ENCODE peak calls at places on chromosomes 3 and 15, in eight cellular contexts. One of them, this sample, is unnamed.

GRCh38 chr15:62606376-62607164 is 436.0 kb upstream of the TPM1 start:
- DNase-seq in HS-27A: peak; percentile 99
- DNase-seq in NCI-H2081 treated with DMSO at 0.1 percent for 48 hours: no peak
- DNase-seq in neural crest cell: no peak
- DNase-seq in NCI-H510A: no peak
- DNase-seq in germinal center: no peak
- DNase-seq in K562: no peak
- DNase-seq in HTR-8/SVneo: peak; percentile 85
- DNase-seq in this sample: peak; percentile 90

GRCh38 chr3:50623840-50624474 is 7.0 kb downstream of the MAPKAPK3 start:
- DNase-seq in HS-27A: no peak
- DNase-seq in NCI-H2081 treated with DMSO at 0.1 percent for 48 hours: no peak
- DNase-seq in neural crest cell: no peak
- DNase-seq in NCI-H510A: no peak
- DNase-seq in germinal center: no peak
- DNase-seq in K562: no peak
- DNase-seq in HTR-8/SVneo: no peak
- DNase-seq in this sample: no peak

GRCh38 chr3:20608054-20608738 is 422.2 kb upstream of the SGO1 start:
- DNase-seq in HS-27A: no peak
- DNase-seq in NCI-H2081 treated with DMSO at 0.1 percent for 48 hours: no peak
- DNase-seq in neural crest cell: no peak
- DNase-seq in NCI-H510A: no peak
- DNase-seq in germinal center: no peak
- DNase-seq in K562: no peak
- DNase-seq in HTR-8/SVneo: no peak
- DNase-seq in this sample: no peak

GRCh38 chr15:80929225-80929624 is 60.4 kb downstream of the MESD start:
- DNase-seq in HS-27A: peak; percentile 92
- DNase-seq in NCI-H2081 treated with DMSO at 0.1 percent for 48 hours: no peak
- DNase-seq in neural crest cell: no peak
- DNase-seq in NCI-H510A: no peak
- DNase-seq in germinal center: no peak
- DNase-seq in K562: no peak
- DNase-seq in HTR-8/SVneo: peak; percentile 63
- DNase-seq in this sample: no peak

GRCh38 chr15:35496585-35496984 is 49.4 kb downstream of the DPH6 start:
- DNase-seq in HS-27A: no peak
- DNase-seq in NCI-H2081 treated with DMSO at 0.1 percent for 48 hours: no peak
- DNase-seq in neural crest cell: no peak
- DNase-seq in NCI-H510A: no peak
- DNase-seq in germinal center: peak; percentile 7
- DNase-seq in K562: no peak
- DNase-seq in HTR-8/SVneo: no peak
- DNase-seq in this sample: no peak

GRCh38 chr3:136632625-136633081 is 119.5 kb downstream of the STAG1 start:
- DNase-seq in HS-27A: no peak
- DNase-seq in NCI-H2081 treated with DMSO at 0.1 percent for 48 hours: no peak
- DNase-seq in neural crest cell: no peak
- DNase-seq in NCI-H510A: no peak
- DNase-seq in germinal center: no peak
- DNase-seq in K562: no peak
- DNase-seq in HTR-8/SVneo: peak; percentile 14
- DNase-seq in this sample: no peak

GRCh38 chr3:118637866-118638265 is 396.8 kb downstream of the IGSF11 start:
- DNase-seq in HS-27A: no peak
- DNase-seq in NCI-H2081 treated with DMSO at 0.1 percent for 48 hours: no peak
- DNase-seq in neural crest cell: no peak
- DNase-seq in NCI-H510A: no peak
- DNase-seq in germinal center: no peak
- DNase-seq in K562: no peak
- DNase-seq in HTR-8/SVneo: no peak
- DNase-seq in this sample: peak; percentile 17

GRCh38 chr3:110900583-110900982 is 171.0 kb upstream of the NECTIN3 start:
- DNase-seq in HS-27A: peak; percentile 23
- DNase-seq in NCI-H2081 treated with DMSO at 0.1 percent for 48 hours: no peak
- DNase-seq in neural crest cell: no peak
- DNase-seq in NCI-H510A: no peak
- DNase-seq in germinal center: no peak
- DNase-seq in K562: no peak
- DNase-seq in HTR-8/SVneo: peak; percentile 15
- DNase-seq in this sample: no peak

GRCh38 chr3:194337965-194338753 is 13.0 kb downstream of the CPN2 start:
- DNase-seq in HS-27A: no peak
- DNase-seq in NCI-H2081 treated with DMSO at 0.1 percent for 48 hours: no peak
- DNase-seq in neural crest cell: no peak
- DNase-seq in NCI-H510A: no peak
- DNase-seq in germinal center: no peak
- DNase-seq in K562: no peak
- DNase-seq in HTR-8/SVneo: no peak
- DNase-seq in this sample: no peak

GRCh38 chr3:20185364-20185732 is 658 bp downstream of the SGO1 start:
- DNase-seq in HS-27A: no peak
- DNase-seq in NCI-H2081 treated with DMSO at 0.1 percent for 48 hours: no peak
- DNase-seq in neural crest cell: no peak
- DNase-seq in NCI-H510A: no peak
- DNase-seq in germinal center: peak; percentile 11
- DNase-seq in K562: peak; percentile 35
- DNase-seq in HTR-8/SVneo: no peak
- DNase-seq in this sample: peak; percentile 10

This sample was measured in SK-MEL-5.